ENCODE peak calls at places on chromosome 3, in ten cellular contexts. O, X, L, D, S, A, T, I, Z and M are unnamed samples.

GRCh38 chr3:174198199-174198598 is 660.9 kb upstream of the NAALADL2 start:
- DNase-seq in O (no peak), X (no peak), L (no peak), D (no peak), S (no peak), A (no peak), T (peak; percentile 37), I (no peak), Z (no peak), M (no peak)

GRCh38 chr3:39187372-39188155 is 4.8 kb downstream of the XIRP1 start:
- DNase-seq in O (no peak), X (no peak), L (no peak), D (no peak), S (no peak), A (no peak), T (no peak), I (no peak), Z (no peak), M (no peak)

GRCh38 chr3:130787422-130788068 is 40.9 kb upstream of the PIK3R4 start:
- DNase-seq in O (no peak), X (no peak), L (no peak), D (no peak), S (no peak), A (no peak), T (no peak), I (no peak), Z (no peak), M (no peak)

GRCh38 chr3:86029590-86029989 is 961.4 kb downstream of the VGLL3 start:
- DNase-seq in O (peak; percentile 3), X (no peak), L (peak; percentile 1), D (no peak), S (no peak), A (no peak), T (no peak), I (no peak), Z (no peak), M (no peak)

GRCh38 chr3:197030379-197031314 is 1.0 kb upstream of the MELTF start:
- DNase-seq in O (no peak), X (no peak), L (no peak), D (no peak), S (no peak), A (no peak), T (peak; percentile 16), I (no peak), Z (no peak), M (no peak)

GRCh38 chr3:125083776-125084175 is 28.0 kb upstream of the HEG1 start:
- DNase-seq in O (no peak), X (no peak), L (no peak), D (no peak), S (no peak), A (no peak), T (peak; percentile 56), I (peak; percentile 61), Z (no peak), M (no peak)

GRCh38 chr3:32958509-32958908 is 7.1 kb downstream of the CCR4 start:
- DNase-seq in O (no peak), X (no peak), L (no peak), D (no peak), S (no peak), A (no peak), T (peak; percentile 51), I (no peak), Z (no peak), M (no peak)

GRCh38 chr3:32018723-32019564 is 37.4 kb downstream of the ZNF860 start:
- DNase-seq in O (peak; percentile 31), X (peak; percentile 22), L (peak; percentile 65), D (peak; percentile 66), S (no peak), A (no peak), T (peak; percentile 71), I (peak; percentile 52), Z (no peak), M (no peak)

GRCh38 chr3:171994646-171995441 is 44.5 kb upstream of the FNDC3B start:
- DNase-seq in O (no peak), X (no peak), L (no peak), D (no peak), S (no peak), A (no peak), T (peak; percentile 83), I (peak; percentile 98), Z (no peak), M (no peak)

GRCh38 chr3:184808021-184808420 is 3.9 kb upstream of the VPS8 start:
- DNase-seq in O (no peak), X (peak; percentile 35), L (no peak), D (no peak), S (no peak), A (no peak), T (no peak), I (no peak), Z (no peak), M (no peak)

GRCh38 chr3:148173836-148174235 is 523.9 kb upstream of the AGTR1 start:
- DNase-seq in O (no peak), X (no peak), L (no peak), D (no peak), S (no peak), A (no peak), T (no peak), I (no peak), Z (no peak), M (no peak)